ENCODE peak calls at places on chromosomes 5 and 9, in nine cellular contexts. B, P, S, F, D, M, Y, X and L are unnamed samples.

GRCh38 chr9:99180199-99180598 is 41.5 kb downstream of the ALG2 start:
- DNase-seq in Y (no peak), X (peak; percentile 64), D (no peak), B (no peak), M (no peak), S (no peak), F (no peak), P (no peak), L (no peak)

GRCh38 chr5:76403963-76404693 is 1.0 kb downstream of the IQGAP2 start:
- DNase-seq in X (peak; percentile 62), M (no peak), Y (peak; percentile 79), P (no peak), D (no peak), S (no peak), B (peak; percentile 86), F (no peak), L (no peak)

GRCh38 chr5:164306662-164307061 is 801.2 kb downstream of the MAT2B start:
- DNase-seq in D (peak; percentile 2), P (peak; percentile 38), M (peak; percentile 61), B (no peak), S (peak; percentile 9), F (no peak), X (no peak), Y (no peak), L (no peak)

GRCh38 chr9:134061688-134062371 is 6.0 kb downstream of the BRD3 start:
- DNase-seq in D (no peak), Y (peak; percentile 60), F (no peak), M (no peak), X (no peak), B (no peak), P (no peak), S (no peak), L (no peak)

GRCh38 chr5:141402553-141403328 is at the start of gene PCDHGA9:
- DNase-seq in Y (no peak), D (peak; percentile 15), B (no peak), P (peak; percentile 49), M (peak; percentile 59), F (no peak), X (no peak), S (peak; percentile 24), L (no peak)

GRCh38 chr9:93081931-93082330 is 14.1 kb upstream of the CARD19 start:
- DNase-seq in P (peak; percentile 75), X (no peak), Y (no peak), D (no peak), M (no peak), B (peak; percentile 5), S (no peak), F (peak; percentile 63), L (no peak)

GRCh38 chr9:109875495-109875894 is 95.5 kb downstream of the PALM2AKAP2 start:
- DNase-seq in S (no peak), B (no peak), F (no peak), Y (no peak), D (no peak), P (no peak), X (no peak), M (no peak), L (no peak)

GRCh38 chr9:131525643-131526565 is 5.2 kb downstream of the UCK1 start:
- DNase-seq in Y (no peak), X (no peak), D (no peak), S (no peak), P (no peak), B (no peak), F (no peak), M (no peak), L (no peak)

GRCh38 chr9:75229605-75230332 is 141.5 kb downstream of the OSTF1 start:
- DNase-seq in P (peak; percentile 7), X (no peak), F (no peak), M (peak; percentile 41), S (no peak), D (peak; percentile 97), Y (peak; percentile 88), B (peak; percentile 68), L (no peak)

GRCh38 chr5:95217351-95217750 is 67.5 kb downstream of the MCTP1 start:
- DNase-seq in F (no peak), S (no peak), P (no peak), B (no peak), X (no peak), D (no peak), Y (no peak), M (no peak), L (no peak)

GRCh38 chr5:52283221-52283620 is 504.5 kb upstream of the ITGA1 start:
- DNase-seq in D (no peak), F (no peak), X (no peak), S (no peak), M (no peak), P (no peak), Y (peak; percentile 36), B (no peak), L (no peak)

GRCh38 chr9:93161801-93162635 is 21.9 kb upstream of the WNK2 start:
- DNase-seq in F (no peak), Y (no peak), D (no peak), P (peak; percentile 16), M (peak; percentile 44), S (no peak), X (no peak), B (no peak), L (no peak)

GRCh38 chr9:22645893-22646292 is 199.3 kb downstream of the DMRTA1 start:
- DNase-seq in D (peak; percentile 31), M (peak; percentile 70), F (no peak), B (no peak), S (no peak), X (no peak), P (no peak), Y (no peak), L (no peak)

GRCh38 chr5:60185230-60186104 is 291.9 kb upstream of the PDE4D start:
- DNase-seq in P (no peak), D (peak; percentile 1), F (no peak), M (no peak), S (no peak), X (no peak), Y (no peak), B (no peak), L (no peak)

GRCh38 chr9:106920701-106921283 is 57.8 kb downstream of the ZNF462 start:
- DNase-seq in B (peak; percentile 73), F (no peak), Y (peak; percentile 44), X (no peak), P (peak; percentile 52), S (no peak), D (peak; percentile 53), M (peak; percentile 75), L (no peak)

GRCh38 chr5:4182144-4182543 is 586.5 kb downstream of the IRX1 start:
- DNase-seq in S (no peak), B (no peak), M (no peak), X (no peak), Y (no peak), P (no peak), F (no peak), D (no peak), L (no peak)

GRCh38 chr5:119048246-119048645 is 22.6 kb upstream of the DMXL1 start:
- DNase-seq in X (no peak), B (no peak), M (no peak), Y (no peak), P (no peak), D (no peak), S (no peak), F (no peak), L (no peak)

GRCh38 chr5:115535479-115536035 is 9.0 kb downstream of the FEM1C start:
- DNase-seq in X (no peak), F (no peak), Y (no peak), S (no peak), D (no peak), B (no peak), P (no peak), M (no peak), L (no peak)
- H3K4me3 ChIP-seq in X (no peak overlapping the region), F (no peak overlapping the region), Y (no peak overlapping the region), S (no peak overlapping the region), D (no peak overlapping the region), B (no peak overlapping the region), P (no peak overlapping the region), M (no peak overlapping the region), L (no peak overlapping the region)

GRCh38 chr5:181188700-181189362 is 16.2 kb downstream of the TRIM7 start:
- DNase-seq in S (peak; percentile 71), B (peak; percentile 89), Y (peak; percentile 77), X (peak; percentile 79), P (peak; percentile 79), M (peak; percentile 82), D (peak; percentile 68), F (peak; percentile 55), L (no peak)
- TF ChIP-seq CTCF in S (peak; percentile 22), B (no peak), Y (no peak), X (no peak), P (peak; percentile 12), M (no peak), D (no peak), F (no peak), L (no peak)

DNA sequence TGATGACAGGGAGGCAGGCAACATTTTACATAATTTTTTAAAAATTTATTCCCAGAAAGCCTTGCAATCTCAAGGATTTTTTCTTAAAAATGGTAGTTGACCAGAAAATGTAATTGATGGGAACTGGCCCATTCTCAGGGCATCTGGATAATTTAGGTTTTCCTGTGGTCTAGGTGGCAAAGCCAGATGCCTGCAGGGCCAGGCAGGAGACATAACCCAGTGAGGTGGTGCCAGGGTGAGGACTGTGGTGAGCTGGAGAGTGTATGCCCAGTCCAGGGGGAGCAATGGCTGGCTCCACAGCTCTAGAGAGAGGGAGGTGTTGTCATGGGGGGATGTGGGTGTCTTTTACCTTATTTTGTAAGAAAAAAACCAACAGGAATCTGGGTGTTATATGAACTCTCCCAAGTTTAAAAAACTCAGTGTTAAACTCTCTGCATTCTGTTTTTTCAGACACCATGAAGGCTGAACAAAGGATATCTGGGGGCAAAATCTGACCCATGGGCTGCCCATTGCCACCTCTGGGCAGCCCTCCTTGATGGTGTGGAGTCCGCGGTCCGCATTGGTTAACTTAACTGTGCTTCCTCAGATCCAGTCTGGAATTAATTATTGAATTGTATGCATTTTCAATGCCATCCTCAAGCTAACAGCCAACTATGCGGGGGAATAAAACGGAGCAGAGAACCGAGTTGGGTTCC is 43.9 kb downstream of the BOD1 start:
- DNase-seq in F (no peak), D (no peak), P (no peak), X (no peak), M (peak; percentile 59), S (no peak), Y (no peak), B (no peak), L (no peak)
- H3K4me3 ChIP-seq in F (no peak overlapping the region), D (peak overlapping the region; percentile 16), P (no peak overlapping the region), X (no peak overlapping the region), M (peak overlapping the region; percentile 22), S (peak overlapping the region; percentile 30), Y (no peak overlapping the region), B (no peak overlapping the region), L (peak overlapping the region; percentile 21)

DNA sequence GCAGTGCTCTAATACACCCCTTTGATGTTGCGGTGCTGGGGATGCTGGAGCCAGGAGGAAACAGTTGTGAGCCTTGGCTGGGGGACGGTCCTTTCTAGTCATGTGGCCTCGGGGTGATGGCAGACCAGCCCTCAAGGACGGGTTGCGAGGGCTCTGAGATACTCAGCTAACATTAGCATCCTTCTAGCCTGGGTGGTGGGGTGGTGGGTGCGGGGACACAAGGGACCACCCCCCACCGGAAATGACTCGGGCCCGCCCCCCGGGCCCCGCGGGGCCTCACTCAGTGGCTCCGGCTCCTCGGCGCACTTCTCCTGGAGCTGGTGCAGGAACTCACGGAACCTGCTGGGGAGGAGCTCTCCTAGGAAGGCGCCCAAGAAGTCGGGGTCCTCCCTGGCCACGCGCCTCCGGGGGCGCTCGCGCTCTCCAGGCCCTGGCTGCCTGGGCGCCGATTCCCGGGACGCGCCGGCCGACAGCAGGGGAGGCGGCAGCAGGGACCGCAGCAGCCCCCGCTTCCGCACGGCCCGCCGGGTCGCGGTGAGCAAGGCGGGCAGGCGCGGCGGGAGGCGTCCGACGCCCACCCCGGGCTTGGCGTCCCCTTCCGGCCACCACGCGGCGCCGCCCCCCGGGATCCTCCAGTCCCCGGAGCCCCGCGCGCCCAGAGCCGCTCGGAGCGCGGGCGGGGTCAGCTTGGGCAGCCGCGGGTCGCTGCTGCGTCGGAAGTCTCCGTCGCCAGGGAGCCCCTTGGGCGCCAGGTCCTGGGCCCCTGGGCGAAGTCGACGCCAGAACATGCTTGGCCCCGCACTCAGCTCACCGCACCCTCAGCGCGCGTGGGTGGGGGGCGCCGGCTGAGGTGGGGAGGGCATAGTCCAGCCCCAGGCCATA is 873 bp downstream of the C9orf50 start:
- DNase-seq in M (no peak), D (no peak), S (no peak), X (no peak), Y (no peak), F (no peak), P (no peak), B (no peak), L (no peak)
- TF ChIP-seq CTCF in M (peak; percentile 29), D (no peak), S (peak; percentile 43), X (peak; percentile 10), Y (no peak), F (peak; percentile 30), P (peak; percentile 33), B (no peak), L (peak; percentile 57)